ENCODE peak calls at places on chromosomes 4 and X, in eight cellular contexts. One of them, this sample, is unnamed.

GRCh38 chrX:16770970-16771482 is 15.2 kb upstream of the TXLNG start:
- ATAC-seq in PC-3: no peak
- ATAC-seq in heart right ventricle: no peak
- ATAC-seq in upper lobe of left lung: no peak
- ATAC-seq in naive thymus-derived CD4-positive, alpha-beta T cell: no peak
- ATAC-seq in HepG2: peak; percentile 32
- ATAC-seq in mucosa of descending colon: no peak
- ATAC-seq in body of pancreas: no peak
- ATAC-seq in this sample: no peak

GRCh38 chrX:125205084-125205917 is 114.4 kb upstream of the TEX13C start:
- ATAC-seq in HepG2: peak; percentile 85
- ATAC-seq in heart right ventricle: peak; percentile 68
- ATAC-seq in upper lobe of left lung: peak; percentile 88
- ATAC-seq in PC-3: peak; percentile 64
- ATAC-seq in body of pancreas: peak; percentile 70
- ATAC-seq in mucosa of descending colon: peak; percentile 38
- ATAC-seq in naive thymus-derived CD4-positive, alpha-beta T cell: no peak
- ATAC-seq in this sample: peak; percentile 68

GRCh38 chrX:109270580-109271484 is 211.1 kb downstream of the GUCY2F start:
- ATAC-seq in heart right ventricle: no peak
- ATAC-seq in body of pancreas: no peak
- ATAC-seq in upper lobe of left lung: no peak
- ATAC-seq in HepG2: no peak
- ATAC-seq in PC-3: no peak
- ATAC-seq in mucosa of descending colon: peak; percentile 36
- ATAC-seq in naive thymus-derived CD4-positive, alpha-beta T cell: peak; percentile 34
- ATAC-seq in this sample: no peak

GRCh38 chr4:55742655-55743191 is 76.9 kb upstream of the EXOC1L start:
- ATAC-seq in PC-3: no peak
- ATAC-seq in naive thymus-derived CD4-positive, alpha-beta T cell: no peak
- ATAC-seq in upper lobe of left lung: no peak
- ATAC-seq in mucosa of descending colon: no peak
- ATAC-seq in heart right ventricle: no peak
- ATAC-seq in body of pancreas: no peak
- ATAC-seq in HepG2: no peak
- ATAC-seq in this sample: no peak

GRCh38 chr4:184324939-184325477 is 107.3 kb upstream of the ENPP6 start:
- ATAC-seq in heart right ventricle: no peak
- ATAC-seq in upper lobe of left lung: no peak
- ATAC-seq in PC-3: no peak
- ATAC-seq in HepG2: no peak
- ATAC-seq in mucosa of descending colon: no peak
- ATAC-seq in body of pancreas: no peak
- ATAC-seq in naive thymus-derived CD4-positive, alpha-beta T cell: no peak
- ATAC-seq in this sample: no peak

GRCh38 chr4:116849620-116850019 is 235.8 kb downstream of the TRAM1L1 start:
- ATAC-seq in PC-3: peak; percentile 54
- ATAC-seq in naive thymus-derived CD4-positive, alpha-beta T cell: no peak
- ATAC-seq in mucosa of descending colon: no peak
- ATAC-seq in heart right ventricle: no peak
- ATAC-seq in body of pancreas: no peak
- ATAC-seq in upper lobe of left lung: no peak
- ATAC-seq in HepG2: no peak
- ATAC-seq in this sample: no peak

GRCh38 chr4:70182517-70183167 is 12.9 kb upstream of the ODAM start:
- ATAC-seq in upper lobe of left lung: no peak
- ATAC-seq in body of pancreas: peak; percentile 75
- ATAC-seq in naive thymus-derived CD4-positive, alpha-beta T cell: no peak
- ATAC-seq in PC-3: no peak
- ATAC-seq in HepG2: peak; percentile 96
- ATAC-seq in mucosa of descending colon: no peak
- ATAC-seq in heart right ventricle: no peak
- ATAC-seq in this sample: no peak

GRCh38 chr4:39825741-39826231 is 127.8 kb downstream of the UBE2K start:
- ATAC-seq in naive thymus-derived CD4-positive, alpha-beta T cell: no peak
- ATAC-seq in mucosa of descending colon: no peak
- ATAC-seq in body of pancreas: no peak
- ATAC-seq in heart right ventricle: no peak
- ATAC-seq in upper lobe of left lung: peak; percentile 63
- ATAC-seq in PC-3: peak; percentile 89
- ATAC-seq in HepG2: no peak
- ATAC-seq in this sample: no peak

GRCh38 chr4:13907255-13907751 is 279.8 kb upstream of the BOD1L1 start:
- ATAC-seq in body of pancreas: peak; percentile 71
- ATAC-seq in mucosa of descending colon: no peak
- ATAC-seq in upper lobe of left lung: peak; percentile 70
- ATAC-seq in naive thymus-derived CD4-positive, alpha-beta T cell: no peak
- ATAC-seq in heart right ventricle: no peak
- ATAC-seq in HepG2: peak; percentile 99
- ATAC-seq in PC-3: peak; percentile 95
- ATAC-seq in this sample: no peak

GRCh38 chr4:151315212-151315886 is 10.1 kb downstream of the SH3D19 start:
- ATAC-seq in mucosa of descending colon: peak; percentile 19
- ATAC-seq in PC-3: peak; percentile 80
- ATAC-seq in body of pancreas: peak; percentile 83
- ATAC-seq in naive thymus-derived CD4-positive, alpha-beta T cell: no peak
- ATAC-seq in upper lobe of left lung: peak; percentile 41
- ATAC-seq in HepG2: peak; percentile 23
- ATAC-seq in heart right ventricle: peak; percentile 86
- ATAC-seq in this sample: peak; percentile 55

GRCh38 chr4:10123227-10124101 is 6.9 kb upstream of the WDR1 start:
- ATAC-seq in naive thymus-derived CD4-positive, alpha-beta T cell: peak; percentile 36
- ATAC-seq in HepG2: peak; percentile 68
- ATAC-seq in mucosa of descending colon: peak; percentile 85
- ATAC-seq in body of pancreas: no peak
- ATAC-seq in upper lobe of left lung: no peak
- ATAC-seq in PC-3: no peak
- ATAC-seq in heart right ventricle: peak; percentile 75
- ATAC-seq in this sample: peak; percentile 42

GRCh38 chr4:154344686-154345085 is 146.9 kb downstream of the DCHS2 start:
- ATAC-seq in body of pancreas: no peak
- ATAC-seq in naive thymus-derived CD4-positive, alpha-beta T cell: no peak
- ATAC-seq in HepG2: peak; percentile 80
- ATAC-seq in mucosa of descending colon: no peak
- ATAC-seq in upper lobe of left lung: no peak
- ATAC-seq in heart right ventricle: no peak
- ATAC-seq in PC-3: no peak
- ATAC-seq in this sample: no peak

GRCh38 chr4:142474398-142475087 is 371.6 kb downstream of the INPP4B start:
- ATAC-seq in PC-3: peak; percentile 86
- ATAC-seq in heart right ventricle: no peak
- ATAC-seq in naive thymus-derived CD4-positive, alpha-beta T cell: peak; percentile 54
- ATAC-seq in mucosa of descending colon: peak; percentile 77
- ATAC-seq in body of pancreas: peak; percentile 40
- ATAC-seq in upper lobe of left lung: no peak
- ATAC-seq in HepG2: no peak
- ATAC-seq in this sample: peak; percentile 22

GRCh38 chr4:47505666-47506065 is 20.6 kb downstream of the ATP10D start:
- ATAC-seq in upper lobe of left lung: no peak
- ATAC-seq in HepG2: no peak
- ATAC-seq in heart right ventricle: no peak
- ATAC-seq in PC-3: no peak
- ATAC-seq in naive thymus-derived CD4-positive, alpha-beta T cell: no peak
- ATAC-seq in body of pancreas: no peak
- ATAC-seq in mucosa of descending colon: no peak
- ATAC-seq in this sample: no peak

GRCh38 chr4:41668024-41668423 is 80.5 kb downstream of the PHOX2B start:
- ATAC-seq in naive thymus-derived CD4-positive, alpha-beta T cell: no peak
- ATAC-seq in heart right ventricle: no peak
- ATAC-seq in mucosa of descending colon: no peak
- ATAC-seq in HepG2: no peak
- ATAC-seq in PC-3: no peak
- ATAC-seq in upper lobe of left lung: no peak
- ATAC-seq in body of pancreas: no peak
- ATAC-seq in this sample: no peak

GRCh38 chrX:147838465-147839131 is 73.1 kb upstream of the FMR1 start:
- ATAC-seq in HepG2: no peak
- ATAC-seq in naive thymus-derived CD4-positive, alpha-beta T cell: no peak
- ATAC-seq in mucosa of descending colon: no peak
- ATAC-seq in upper lobe of left lung: no peak
- ATAC-seq in PC-3: no peak
- ATAC-seq in heart right ventricle: no peak
- ATAC-seq in body of pancreas: no peak
- ATAC-seq in this sample: no peak

GRCh38 chr4:141254326-141254725 is 33.6 kb downstream of the ZNF330 start:
- ATAC-seq in HepG2: peak; percentile 66
- ATAC-seq in PC-3: no peak
- ATAC-seq in body of pancreas: no peak
- ATAC-seq in naive thymus-derived CD4-positive, alpha-beta T cell: no peak
- ATAC-seq in upper lobe of left lung: no peak
- ATAC-seq in heart right ventricle: no peak
- ATAC-seq in mucosa of descending colon: no peak
- ATAC-seq in this sample: no peak

GRCh38 chr4:107824367-107825071 is at the start of gene SGMS2:
- ATAC-seq in naive thymus-derived CD4-positive, alpha-beta T cell: peak; percentile 86
- ATAC-seq in HepG2: peak; percentile 82
- ATAC-seq in heart right ventricle: peak; percentile 92
- ATAC-seq in PC-3: peak; percentile 84
- ATAC-seq in upper lobe of left lung: peak; percentile 96
- ATAC-seq in body of pancreas: peak; percentile 87
- ATAC-seq in mucosa of descending colon: peak; percentile 91
- ATAC-seq in this sample: peak; percentile 96

GRCh38 chr4:76611611-76612010 is 176.6 kb downstream of the SHROOM3 start:
- ATAC-seq in body of pancreas: peak; percentile 92
- ATAC-seq in naive thymus-derived CD4-positive, alpha-beta T cell: no peak
- ATAC-seq in heart right ventricle: peak; percentile 59
- ATAC-seq in upper lobe of left lung: peak; percentile 56
- ATAC-seq in HepG2: no peak
- ATAC-seq in mucosa of descending colon: peak; percentile 94
- ATAC-seq in PC-3: peak; percentile 69
- ATAC-seq in this sample: peak; percentile 72

GRCh38 chr4:184262901-184263300 is 45.2 kb upstream of the ENPP6 start:
- ATAC-seq in mucosa of descending colon: no peak
- ATAC-seq in heart right ventricle: no peak
- ATAC-seq in body of pancreas: no peak
- ATAC-seq in upper lobe of left lung: peak; percentile 20
- ATAC-seq in HepG2: no peak
- ATAC-seq in PC-3: peak; percentile 41
- ATAC-seq in naive thymus-derived CD4-positive, alpha-beta T cell: no peak
- ATAC-seq in this sample: no peak

GRCh38 chrX:39574178-39574577 is 523.6 kb downstream of the BCOR start:
- ATAC-seq in heart right ventricle: no peak
- ATAC-seq in upper lobe of left lung: no peak
- ATAC-seq in mucosa of descending colon: no peak
- ATAC-seq in body of pancreas: no peak
- ATAC-seq in HepG2: no peak
- ATAC-seq in naive thymus-derived CD4-positive, alpha-beta T cell: no peak
- ATAC-seq in PC-3: no peak
- ATAC-seq in this sample: no peak

GRCh38 chr4:48899950-48900349 is 6.6 kb downstream of the OCIAD2 start:
- ATAC-seq in mucosa of descending colon: no peak
- ATAC-seq in naive thymus-derived CD4-positive, alpha-beta T cell: no peak
- ATAC-seq in PC-3: no peak
- ATAC-seq in body of pancreas: no peak
- ATAC-seq in HepG2: no peak
- ATAC-seq in upper lobe of left lung: no peak
- ATAC-seq in heart right ventricle: no peak
- ATAC-seq in this sample: no peak

GRCh38 chr4:48898733-48899431 is 7.7 kb downstream of the OCIAD2 start:
- ATAC-seq in upper lobe of left lung: no peak
- ATAC-seq in body of pancreas: no peak
- ATAC-seq in naive thymus-derived CD4-positive, alpha-beta T cell: peak; percentile 46
- ATAC-seq in heart right ventricle: no peak
- ATAC-seq in mucosa of descending colon: no peak
- ATAC-seq in HepG2: no peak
- ATAC-seq in PC-3: no peak
- ATAC-seq in this sample: no peak

GRCh38 chr4:48899432-48899749 is 7.2 kb downstream of the OCIAD2 start:
- ATAC-seq in mucosa of descending colon: no peak
- ATAC-seq in naive thymus-derived CD4-positive, alpha-beta T cell: no peak
- ATAC-seq in heart right ventricle: no peak
- ATAC-seq in upper lobe of left lung: no peak
- ATAC-seq in PC-3: no peak
- ATAC-seq in HepG2: no peak
- ATAC-seq in body of pancreas: no peak
- ATAC-seq in this sample: no peak

GRCh38 chr4:48902266-48902665 is 4.3 kb downstream of the OCIAD2 start:
- ATAC-seq in upper lobe of left lung: no peak
- ATAC-seq in PC-3: no peak
- ATAC-seq in naive thymus-derived CD4-positive, alpha-beta T cell: no peak
- ATAC-seq in body of pancreas: no peak
- ATAC-seq in HepG2: no peak
- ATAC-seq in heart right ventricle: no peak
- ATAC-seq in mucosa of descending colon: peak; percentile 65
- ATAC-seq in this sample: no peak

GRCh38 chr4:48901196-48901595 is 5.4 kb downstream of the OCIAD2 start:
- ATAC-seq in PC-3: no peak
- ATAC-seq in upper lobe of left lung: no peak
- ATAC-seq in heart right ventricle: no peak
- ATAC-seq in body of pancreas: no peak
- ATAC-seq in naive thymus-derived CD4-positive, alpha-beta T cell: no peak
- ATAC-seq in mucosa of descending colon: no peak
- ATAC-seq in HepG2: no peak
- ATAC-seq in this sample: no peak
- H3K36me3 ChIP-seq in PC-3: peaks cover 32% of the 10 kb centered on the region
- H3K36me3 ChIP-seq in upper lobe of left lung: no peaks in the 10 kb centered on the region
- H3K36me3 ChIP-seq in heart right ventricle: no peaks in the 10 kb centered on the region
- H3K36me3 ChIP-seq in body of pancreas: peaks cover 6% of the 10 kb centered on the region
- H3K36me3 ChIP-seq in naive thymus-derived CD4-positive, alpha-beta T cell: peaks cover 66% of the 10 kb centered on the region
- H3K36me3 ChIP-seq in mucosa of descending colon: no peaks in the 10 kb centered on the region
- H3K36me3 ChIP-seq in HepG2: no peaks in the 10 kb centered on the region
- H3K36me3 ChIP-seq in this sample: peaks cover 31% of the 10 kb centered on the region

DNA sequence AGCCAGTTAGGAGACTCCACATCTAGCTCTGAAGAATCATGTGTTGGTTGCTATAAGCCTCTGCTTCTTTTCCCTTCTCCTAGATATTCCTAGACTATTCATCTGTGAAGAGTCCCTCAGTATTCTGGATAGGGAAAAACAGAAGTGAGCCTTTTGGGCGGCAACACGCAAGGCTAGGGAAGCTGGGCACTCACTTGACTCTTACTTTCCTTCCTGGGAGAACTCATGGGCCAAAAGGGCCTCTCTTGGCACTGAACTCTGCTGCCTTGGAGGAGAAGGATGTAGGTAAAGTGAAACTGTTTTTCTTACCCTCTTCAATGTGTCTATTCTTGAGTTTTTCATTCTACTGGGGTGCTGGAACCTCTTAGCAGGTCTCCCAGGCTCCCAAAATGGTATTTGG is 7.9 kb upstream of the CISD2 start:
- ATAC-seq in PC-3: no peak
- ATAC-seq in naive thymus-derived CD4-positive, alpha-beta T cell: no peak
- ATAC-seq in body of pancreas: no peak
- ATAC-seq in HepG2: no peak
- ATAC-seq in upper lobe of left lung: peak; percentile 56
- ATAC-seq in heart right ventricle: no peak
- ATAC-seq in mucosa of descending colon: no peak
- ATAC-seq in this sample: peak; percentile 31
- H3K9me3 ChIP-seq in PC-3: no peaks in the 10 kb centered on the region
- H3K9me3 ChIP-seq in naive thymus-derived CD4-positive, alpha-beta T cell: no peaks in the 10 kb centered on the region
- H3K9me3 ChIP-seq in body of pancreas: no peaks in the 10 kb centered on the region
- H3K9me3 ChIP-seq in HepG2: peaks cover 10% of the 10 kb centered on the region
- H3K9me3 ChIP-seq in upper lobe of left lung: peaks cover 14% of the 10 kb centered on the region
- H3K9me3 ChIP-seq in heart right ventricle: peaks cover 23% of the 10 kb centered on the region
- H3K9me3 ChIP-seq in mucosa of descending colon: peaks cover 12% of the 10 kb centered on the region
- H3K9me3 ChIP-seq in this sample: peaks cover 9% of the 10 kb centered on the region

GRCh38 chr4:6999172-7000086 is 43.7 kb upstream of the TADA2B start:
- ATAC-seq in naive thymus-derived CD4-positive, alpha-beta T cell: peak; percentile 87
- ATAC-seq in HepG2: no peak
- ATAC-seq in PC-3: peak; percentile 96
- ATAC-seq in heart right ventricle: no peak
- ATAC-seq in upper lobe of left lung: peak; percentile 46
- ATAC-seq in body of pancreas: no peak
- ATAC-seq in mucosa of descending colon: peak; percentile 83
- ATAC-seq in this sample: no peak
- H3K36me3 ChIP-seq in naive thymus-derived CD4-positive, alpha-beta T cell: peaks cover 87% of the 10 kb centered on the region
- H3K36me3 ChIP-seq in HepG2: peaks cover 81% of the 10 kb centered on the region
- H3K36me3 ChIP-seq in PC-3: peaks cover 29% of the 10 kb centered on the region
- H3K36me3 ChIP-seq in heart right ventricle: peaks cover 56% of the 10 kb centered on the region
- H3K36me3 ChIP-seq in upper lobe of left lung: peaks cover 88% of the 10 kb centered on the region
- H3K36me3 ChIP-seq in body of pancreas: peaks cover 33% of the 10 kb centered on the region
- H3K36me3 ChIP-seq in mucosa of descending colon: peaks cover 13% of the 10 kb centered on the region
- H3K36me3 ChIP-seq in this sample: peaks cover 100% of the 10 kb centered on the region

GRCh38 chr4:404006-404405 is 66.4 kb downstream of the ZNF141 start:
- ATAC-seq in PC-3: no peak
- ATAC-seq in naive thymus-derived CD4-positive, alpha-beta T cell: no peak
- ATAC-seq in heart right ventricle: no peak
- ATAC-seq in HepG2: no peak
- ATAC-seq in body of pancreas: no peak
- ATAC-seq in upper lobe of left lung: no peak
- ATAC-seq in mucosa of descending colon: no peak
- ATAC-seq in this sample: no peak
- H3K9me3 ChIP-seq in PC-3: no peaks in the 10 kb centered on the region
- H3K9me3 ChIP-seq in naive thymus-derived CD4-positive, alpha-beta T cell: no peaks in the 10 kb centered on the region
- H3K9me3 ChIP-seq in heart right ventricle: peaks cover 98% of the 10 kb centered on the region
- H3K9me3 ChIP-seq in HepG2: peaks cover 86% of the 10 kb centered on the region
- H3K9me3 ChIP-seq in body of pancreas: no peaks in the 10 kb centered on the region
- H3K9me3 ChIP-seq in upper lobe of left lung: peaks cover 93% of the 10 kb centered on the region
- H3K9me3 ChIP-seq in mucosa of descending colon: peaks cover 94% of the 10 kb centered on the region
- H3K9me3 ChIP-seq in this sample: peaks cover 93% of the 10 kb centered on the region

This sample was measured in gastroesophageal sphincter.